ENCODE peak calls at places on chromosomes 2 and 18, in ten cellular contexts. One of them, this sample, is unnamed.

GRCh38 chr18:75635096-75635495 is 207.6 kb upstream of the SMIM21 start:
- DNase-seq in neuronal stem cell: no peak
- DNase-seq in NCI-H1417: no peak
- DNase-seq in HuH-7: no peak
- DNase-seq in activated CD8-positive, alpha-beta memory T cell treated with anti-CD3 and anti-CD28 coated beads, Interleukin-2, amount 50 U/mL, for 48 hours: no peak
- DNase-seq in MCF 10A: peak
- DNase-seq in NT2/D1: no peak
- DNase-seq in stimulated activated CD4-positive, alpha-beta T cell treated with anti-CD3 and anti-CD28 coated beads, TNF-alpha, amount 100 ng/mL, for 4 hours: no peak
- DNase-seq in lower lobe of right lung: no peak
- DNase-seq in AG04450: no peak
- DNase-seq in this sample: no peak

GRCh38 chr18:51398104-51398503 is 200.6 kb upstream of the MEX3C start:
- DNase-seq in MCF 10A: peak
- DNase-seq in activated CD8-positive, alpha-beta memory T cell treated with anti-CD3 and anti-CD28 coated beads, Interleukin-2, amount 50 U/mL, for 48 hours: no peak
- DNase-seq in neuronal stem cell: no peak
- DNase-seq in AG04450: no peak
- DNase-seq in stimulated activated CD4-positive, alpha-beta T cell treated with anti-CD3 and anti-CD28 coated beads, TNF-alpha, amount 100 ng/mL, for 4 hours: no peak
- DNase-seq in NT2/D1: no peak
- DNase-seq in HuH-7: no peak
- DNase-seq in NCI-H1417: no peak
- DNase-seq in lower lobe of right lung: no peak
- DNase-seq in this sample: no peak

GRCh38 chr2:69604026-69604678 is 39.4 kb downstream of the AAK1 start:
- DNase-seq in NT2/D1: no peak
- DNase-seq in NCI-H1417: no peak
- DNase-seq in AG04450: no peak
- DNase-seq in neuronal stem cell: no peak
- DNase-seq in stimulated activated CD4-positive, alpha-beta T cell treated with anti-CD3 and anti-CD28 coated beads, TNF-alpha, amount 100 ng/mL, for 4 hours: no peak
- DNase-seq in lower lobe of right lung: no peak
- DNase-seq in MCF 10A: no peak
- DNase-seq in HuH-7: no peak
- DNase-seq in activated CD8-positive, alpha-beta memory T cell treated with anti-CD3 and anti-CD28 coated beads, Interleukin-2, amount 50 U/mL, for 48 hours: no peak
- DNase-seq in this sample: no peak

GRCh38 chr2:30670453-30670852 is 136.8 kb downstream of the CAPN13 start:
- DNase-seq in AG04450: no peak
- DNase-seq in lower lobe of right lung: no peak
- DNase-seq in activated CD8-positive, alpha-beta memory T cell treated with anti-CD3 and anti-CD28 coated beads, Interleukin-2, amount 50 U/mL, for 48 hours: peak
- DNase-seq in neuronal stem cell: no peak
- DNase-seq in stimulated activated CD4-positive, alpha-beta T cell treated with anti-CD3 and anti-CD28 coated beads, TNF-alpha, amount 100 ng/mL, for 4 hours: no peak
- DNase-seq in HuH-7: no peak
- DNase-seq in NCI-H1417: no peak
- DNase-seq in NT2/D1: no peak
- DNase-seq in MCF 10A: no peak
- DNase-seq in this sample: no peak

GRCh38 chr2:8445580-8445979 is 236.3 kb upstream of the ID2 start:
- DNase-seq in HuH-7: no peak
- DNase-seq in NT2/D1: peak
- DNase-seq in NCI-H1417: no peak
- DNase-seq in AG04450: no peak
- DNase-seq in stimulated activated CD4-positive, alpha-beta T cell treated with anti-CD3 and anti-CD28 coated beads, TNF-alpha, amount 100 ng/mL, for 4 hours: no peak
- DNase-seq in neuronal stem cell: peak
- DNase-seq in MCF 10A: no peak
- DNase-seq in lower lobe of right lung: no peak
- DNase-seq in activated CD8-positive, alpha-beta memory T cell treated with anti-CD3 and anti-CD28 coated beads, Interleukin-2, amount 50 U/mL, for 48 hours: no peak
- DNase-seq in this sample: no peak

GRCh38 chr18:70453058-70453775 is 164.4 kb downstream of the SOCS6 start:
- DNase-seq in NT2/D1: no peak
- DNase-seq in MCF 10A: no peak
- DNase-seq in NCI-H1417: no peak
- DNase-seq in HuH-7: no peak
- DNase-seq in AG04450: no peak
- DNase-seq in neuronal stem cell: no peak
- DNase-seq in lower lobe of right lung: no peak
- DNase-seq in stimulated activated CD4-positive, alpha-beta T cell treated with anti-CD3 and anti-CD28 coated beads, TNF-alpha, amount 100 ng/mL, for 4 hours: no peak
- DNase-seq in activated CD8-positive, alpha-beta memory T cell treated with anti-CD3 and anti-CD28 coated beads, Interleukin-2, amount 50 U/mL, for 48 hours: no peak
- DNase-seq in this sample: no peak

GRCh38 chr2:207616185-207616584 is 9.0 kb downstream of the METTL21A start:
- DNase-seq in lower lobe of right lung: no peak
- DNase-seq in activated CD8-positive, alpha-beta memory T cell treated with anti-CD3 and anti-CD28 coated beads, Interleukin-2, amount 50 U/mL, for 48 hours: no peak
- DNase-seq in AG04450: no peak
- DNase-seq in stimulated activated CD4-positive, alpha-beta T cell treated with anti-CD3 and anti-CD28 coated beads, TNF-alpha, amount 100 ng/mL, for 4 hours: no peak
- DNase-seq in MCF 10A: peak
- DNase-seq in NT2/D1: no peak
- DNase-seq in HuH-7: no peak
- DNase-seq in neuronal stem cell: no peak
- DNase-seq in NCI-H1417: no peak
- DNase-seq in this sample: no peak

GRCh38 chr2:147630585-147630984 is 214.2 kb upstream of the ACVR2A start:
- DNase-seq in NT2/D1: no peak
- DNase-seq in HuH-7: no peak
- DNase-seq in NCI-H1417: no peak
- DNase-seq in AG04450: no peak
- DNase-seq in neuronal stem cell: no peak
- DNase-seq in lower lobe of right lung: no peak
- DNase-seq in stimulated activated CD4-positive, alpha-beta T cell treated with anti-CD3 and anti-CD28 coated beads, TNF-alpha, amount 100 ng/mL, for 4 hours: no peak
- DNase-seq in MCF 10A: no peak
- DNase-seq in activated CD8-positive, alpha-beta memory T cell treated with anti-CD3 and anti-CD28 coated beads, Interleukin-2, amount 50 U/mL, for 48 hours: no peak
- DNase-seq in this sample: no peak

This sample was measured in omental fat pad.